ENCODE peak calls at places on chromosomes 4 and X, in four cellular contexts. One of them, this sample, is unnamed.

GRCh38 chr4:99800332-99801004 is 16.2 kb upstream of the DAPP1 start:
- ATAC-seq in A549: no peak
- ATAC-seq in HepG2: no peak
- ATAC-seq in upper lobe of left lung: no peak
- ATAC-seq in this sample: no peak

GRCh38 chr4:54230479-54231418 is 1.7 kb downstream of the PDGFRA start:
- ATAC-seq in HepG2: no peak
- ATAC-seq in upper lobe of left lung: peak; percentile 8
- ATAC-seq in A549: no peak
- ATAC-seq in this sample: peak; percentile 3

GRCh38 chrX:153434801-153435200 is 11.1 kb downstream of the TREX2 start:
- ATAC-seq in upper lobe of left lung: no peak
- ATAC-seq in HepG2: no peak
- ATAC-seq in A549: no peak
- ATAC-seq in this sample: no peak

GRCh38 chrX:38583185-38583584 is 21.8 kb downstream of the TSPAN7 start:
- ATAC-seq in A549: no peak
- ATAC-seq in upper lobe of left lung: no peak
- ATAC-seq in HepG2: no peak
- ATAC-seq in this sample: no peak

GRCh38 chr4:128639586-128640270 is 169.8 kb upstream of the JADE1 start:
- ATAC-seq in A549: no peak
- ATAC-seq in HepG2: no peak
- ATAC-seq in upper lobe of left lung: no peak
- ATAC-seq in this sample: peak; percentile 16

GRCh38 chr4:48635310-48635709 is 144.8 kb downstream of the FRYL start:
- ATAC-seq in upper lobe of left lung: no peak
- ATAC-seq in HepG2: no peak
- ATAC-seq in A549: no peak
- ATAC-seq in this sample: no peak

GRCh38 chr4:139655116-139655515 is 10.5 kb upstream of the MGST2 start:
- ATAC-seq in HepG2: peak; percentile 61
- ATAC-seq in upper lobe of left lung: no peak
- ATAC-seq in A549: peak; percentile 41
- ATAC-seq in this sample: peak; percentile 56

GRCh38 chrX:9438950-9439494 is 25.8 kb upstream of the TBL1X start:
- ATAC-seq in A549: no peak
- ATAC-seq in upper lobe of left lung: no peak
- ATAC-seq in HepG2: no peak
- ATAC-seq in this sample: no peak

GRCh38 chrX:99722094-99722493 is 688.0 kb downstream of the PCDH19 start:
- ATAC-seq in HepG2: no peak
- ATAC-seq in upper lobe of left lung: no peak
- ATAC-seq in A549: no peak
- ATAC-seq in this sample: no peak

GRCh38 chr4:53005808-53006207 is 143.7 kb downstream of the RASL11B start:
- ATAC-seq in A549: no peak
- ATAC-seq in upper lobe of left lung: peak; percentile 50
- ATAC-seq in HepG2: peak; percentile 59
- ATAC-seq in this sample: no peak

GRCh38 chrX:66043584-66043983 is 3.7 kb upstream of the VSIG4 start:
- ATAC-seq in upper lobe of left lung: no peak
- ATAC-seq in A549: no peak
- ATAC-seq in HepG2: no peak
- ATAC-seq in this sample: no peak

GRCh38 chrX:120549483-120550452 is 11.0 kb downstream of the CUL4B start:
- ATAC-seq in A549: peak; percentile 100
- ATAC-seq in upper lobe of left lung: peak; percentile 75
- ATAC-seq in HepG2: peak; percentile 77
- ATAC-seq in this sample: no peak

GRCh38 chr4:152807294-152807829 is 27.6 kb downstream of the ARFIP1 start:
- ATAC-seq in A549: no peak
- ATAC-seq in HepG2: no peak
- ATAC-seq in upper lobe of left lung: no peak
- ATAC-seq in this sample: no peak

GRCh38 chr4:47071863-47072441 is 40.6 kb downstream of the GABRB1 start:
- ATAC-seq in upper lobe of left lung: no peak
- ATAC-seq in A549: no peak
- ATAC-seq in HepG2: no peak
- ATAC-seq in this sample: no peak

GRCh38 chrX:48681539-48682183 is 1.9 kb upstream of the WAS start:
- ATAC-seq in A549: no peak
- ATAC-seq in HepG2: no peak
- ATAC-seq in upper lobe of left lung: no peak
- ATAC-seq in this sample: no peak

GRCh38 chr4:54659213-54660144 is 1.7 kb downstream of the KIT start:
- ATAC-seq in HepG2: no peak
- ATAC-seq in upper lobe of left lung: no peak
- ATAC-seq in A549: no peak
- ATAC-seq in this sample: no peak

GRCh38 chrX:78652971-78653822 is 5.9 kb downstream of the RTL3 start:
- ATAC-seq in HepG2: peak; percentile 97
- ATAC-seq in A549: peak; percentile 81
- ATAC-seq in upper lobe of left lung: peak; percentile 65
- ATAC-seq in this sample: peak; percentile 67

GRCh38 chrX:50910685-50911176 is at the start of gene BMP15:
- ATAC-seq in upper lobe of left lung: no peak
- ATAC-seq in HepG2: no peak
- ATAC-seq in A549: no peak
- ATAC-seq in this sample: no peak

GRCh38 chr4:81747242-81747930 is 275.7 kb upstream of the RASGEF1B start:
- ATAC-seq in A549: no peak
- ATAC-seq in upper lobe of left lung: peak; percentile 86
- ATAC-seq in HepG2: no peak
- ATAC-seq in this sample: peak; percentile 41

GRCh38 chr4:40619600-40619999 is 10.1 kb downstream of the RBM47 start:
- ATAC-seq in HepG2: no peak
- ATAC-seq in upper lobe of left lung: no peak
- ATAC-seq in A549: no peak
- ATAC-seq in this sample: no peak

GRCh38 chr4:80180743-80181142 is 16.6 kb upstream of the PRDM8 start:
- ATAC-seq in upper lobe of left lung: no peak
- ATAC-seq in A549: no peak
- ATAC-seq in HepG2: no peak
- ATAC-seq in this sample: no peak

GRCh38 chr4:78797777-78798284 is 21.7 kb downstream of the BMP2K start:
- ATAC-seq in upper lobe of left lung: no peak
- ATAC-seq in A549: no peak
- ATAC-seq in HepG2: no peak
- ATAC-seq in this sample: no peak

GRCh38 chrX:119292445-119292844 is 56.4 kb downstream of the PGRMC1 start:
- ATAC-seq in A549: peak; percentile 54
- ATAC-seq in HepG2: no peak
- ATAC-seq in upper lobe of left lung: no peak
- ATAC-seq in this sample: no peak
- TF ChIP-seq CTCF in A549: peak; percentile 10
- TF ChIP-seq CTCF in HepG2: peak; percentile 16
- TF ChIP-seq CTCF in upper lobe of left lung: no peak
- TF ChIP-seq CTCF in this sample: no peak

GRCh38 chrX:1248381-1249061 is 20.1 kb upstream of the CSF2RA start:
- ATAC-seq in A549: no peak
- ATAC-seq in upper lobe of left lung: peak; percentile 36
- ATAC-seq in HepG2: peak; percentile 26
- ATAC-seq in this sample: no peak
- H3K4me3 ChIP-seq in A549: no peak overlapping the region
- H3K4me3 ChIP-seq in upper lobe of left lung: no peak overlapping the region
- H3K4me3 ChIP-seq in HepG2: no peak overlapping the region
- H3K4me3 ChIP-seq in this sample: peak overlapping the region; percentile 25

GRCh38 chr4:141153751-141154510 is 20.7 kb upstream of the RNF150 start:
- ATAC-seq in HepG2: no peak
- ATAC-seq in upper lobe of left lung: no peak
- ATAC-seq in A549: no peak
- ATAC-seq in this sample: no peak
- TF ChIP-seq EP300 in HepG2: no peak
- TF ChIP-seq EP300 in upper lobe of left lung: no peak
- TF ChIP-seq EP300 in A549: no peak
- TF ChIP-seq EP300 in this sample: no peak

GRCh38 chrX:25013593-25014365 is 2.0 kb downstream of the ARX start:
- ATAC-seq in HepG2: no peak
- ATAC-seq in A549: peak; percentile 60
- ATAC-seq in upper lobe of left lung: no peak
- ATAC-seq in this sample: no peak

GRCh38 chrX:25012793-25013592 is 2.8 kb downstream of the ARX start:
- ATAC-seq in A549: peak; percentile 81
- ATAC-seq in upper lobe of left lung: peak; percentile 34
- ATAC-seq in HepG2: peak; percentile 16
- ATAC-seq in this sample: no peak

GRCh38 chrX:25016361-25016671 is 551 bp upstream of the ARX start:
- ATAC-seq in HepG2: no peak
- ATAC-seq in upper lobe of left lung: no peak
- ATAC-seq in A549: no peak
- ATAC-seq in this sample: no peak

GRCh38 chrX:25015486-25016360 is at the start of gene ARX:
- ATAC-seq in A549: no peak
- ATAC-seq in upper lobe of left lung: peak; percentile 83
- ATAC-seq in HepG2: peak; percentile 91
- ATAC-seq in this sample: no peak

GRCh38 chrX:25014366-25014838 is 1.4 kb downstream of the ARX start:
- ATAC-seq in upper lobe of left lung: no peak
- ATAC-seq in A549: no peak
- ATAC-seq in HepG2: no peak
- ATAC-seq in this sample: no peak
- TF ChIP-seq CTCF in upper lobe of left lung: no peak
- TF ChIP-seq CTCF in A549: no peak
- TF ChIP-seq CTCF in HepG2: no peak
- TF ChIP-seq CTCF in this sample: no peak

GRCh38 chr4:117001077-117001476 is 84.3 kb downstream of the TRAM1L1 start:
- ATAC-seq in HepG2: no peak
- ATAC-seq in A549: no peak
- ATAC-seq in upper lobe of left lung: no peak
- ATAC-seq in this sample: no peak
- H3K4me3 ChIP-seq in HepG2: no peak overlapping the region
- H3K4me3 ChIP-seq in A549: no peak overlapping the region
- H3K4me3 ChIP-seq in upper lobe of left lung: no peak overlapping the region
- H3K4me3 ChIP-seq in this sample: no peak overlapping the region

DNA sequence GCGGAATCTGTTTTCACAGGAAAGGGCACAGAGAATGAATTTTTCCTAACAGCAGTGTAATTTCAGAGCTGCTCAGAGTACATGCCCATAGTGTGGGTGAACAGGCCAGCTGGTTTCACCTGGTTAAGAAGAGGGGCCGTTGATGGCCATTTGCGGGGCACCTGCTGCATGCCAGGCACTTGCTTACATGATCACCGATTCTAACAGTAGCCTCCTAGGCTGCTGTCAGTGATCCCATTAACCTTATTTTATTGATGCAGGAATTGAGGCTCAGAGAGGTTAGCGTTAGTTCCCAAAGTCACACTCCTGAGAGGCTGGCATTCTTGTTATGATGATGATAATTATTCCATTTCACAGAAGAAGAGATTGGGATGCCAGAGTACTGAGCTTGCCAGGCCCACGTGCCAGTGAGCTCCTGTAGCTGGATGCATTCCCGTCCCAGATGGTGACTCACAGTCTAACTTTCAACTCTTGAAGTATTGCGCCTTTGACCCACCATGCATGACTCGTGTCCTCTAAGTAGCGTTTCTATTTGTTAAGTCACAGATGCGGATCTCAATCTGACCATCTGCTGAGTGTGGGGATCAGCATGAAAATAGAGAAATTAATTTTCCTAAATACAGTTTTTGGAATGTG is 76.5 kb downstream of the PSAPL1 start:
- ATAC-seq in A549: peak; percentile 94
- ATAC-seq in upper lobe of left lung: peak; percentile 59
- ATAC-seq in HepG2: no peak
- ATAC-seq in this sample: peak; percentile 88
- TF ChIP-seq EP300 in A549: no peak
- TF ChIP-seq EP300 in upper lobe of left lung: peak; percentile 10
- TF ChIP-seq EP300 in HepG2: no peak
- TF ChIP-seq EP300 in this sample: no peak

DNA sequence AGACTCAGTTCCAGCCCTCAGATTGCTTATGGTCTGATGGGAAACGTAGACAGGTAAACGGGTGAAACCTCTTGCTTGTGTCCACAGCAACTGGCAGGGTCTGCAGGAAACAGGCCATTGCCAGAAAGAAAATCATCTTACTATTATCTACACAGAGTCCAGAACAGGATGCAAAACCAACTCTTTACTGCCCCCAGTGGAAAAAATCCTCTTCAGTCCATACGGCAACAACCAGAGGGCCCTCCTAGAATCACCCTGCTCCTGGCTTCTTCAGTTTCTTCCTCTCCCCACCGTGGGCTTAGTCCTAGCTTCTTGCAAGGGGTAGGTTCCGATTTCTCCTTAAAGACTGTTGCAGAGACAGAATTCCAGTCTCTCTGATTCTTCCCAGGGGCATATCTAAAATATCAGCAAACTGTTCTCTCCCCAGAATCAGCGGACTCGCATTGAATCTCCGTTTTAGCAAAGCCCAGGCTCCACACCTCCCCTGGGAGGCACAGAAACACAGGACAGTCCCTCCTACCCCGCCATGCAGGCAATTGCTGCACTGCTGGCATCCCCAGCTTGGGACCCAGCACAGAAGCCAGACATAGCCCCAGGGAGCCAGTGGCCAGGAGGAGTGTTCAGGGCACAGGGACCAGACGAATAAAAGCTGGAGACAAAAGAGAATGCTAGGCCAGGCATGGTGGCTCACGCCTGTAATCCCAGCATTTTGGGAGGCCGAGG is 41.0 kb upstream of the SH3RF1 start:
- ATAC-seq in HepG2: peak; percentile 96
- ATAC-seq in upper lobe of left lung: peak; percentile 80
- ATAC-seq in A549: peak; percentile 84
- ATAC-seq in this sample: peak; percentile 57
- TF ChIP-seq CTCF in HepG2: peak; percentile 71
- TF ChIP-seq CTCF in upper lobe of left lung: peak; percentile 51
- TF ChIP-seq CTCF in A549: peak; percentile 42
- TF ChIP-seq CTCF in this sample: no peak

GRCh38 chr4:118985170-118986000 is 96.7 kb downstream of the SYNPO2 start:
- ATAC-seq in upper lobe of left lung: no peak
- ATAC-seq in A549: no peak
- ATAC-seq in HepG2: no peak
- ATAC-seq in this sample: no peak

GRCh38 chr4:118981171-118981838 is 92.7 kb downstream of the SYNPO2 start:
- ATAC-seq in upper lobe of left lung: no peak
- ATAC-seq in A549: no peak
- ATAC-seq in HepG2: peak; percentile 37
- ATAC-seq in this sample: peak; percentile 29

GRCh38 chr4:118983293-118983692 is 94.6 kb downstream of the SYNPO2 start:
- ATAC-seq in HepG2: no peak
- ATAC-seq in upper lobe of left lung: no peak
- ATAC-seq in A549: no peak
- ATAC-seq in this sample: no peak

GRCh38 chr4:118979712-118980111 is 91.1 kb downstream of the SYNPO2 start:
- ATAC-seq in upper lobe of left lung: no peak
- ATAC-seq in A549: no peak
- ATAC-seq in HepG2: no peak
- ATAC-seq in this sample: no peak

DNA sequence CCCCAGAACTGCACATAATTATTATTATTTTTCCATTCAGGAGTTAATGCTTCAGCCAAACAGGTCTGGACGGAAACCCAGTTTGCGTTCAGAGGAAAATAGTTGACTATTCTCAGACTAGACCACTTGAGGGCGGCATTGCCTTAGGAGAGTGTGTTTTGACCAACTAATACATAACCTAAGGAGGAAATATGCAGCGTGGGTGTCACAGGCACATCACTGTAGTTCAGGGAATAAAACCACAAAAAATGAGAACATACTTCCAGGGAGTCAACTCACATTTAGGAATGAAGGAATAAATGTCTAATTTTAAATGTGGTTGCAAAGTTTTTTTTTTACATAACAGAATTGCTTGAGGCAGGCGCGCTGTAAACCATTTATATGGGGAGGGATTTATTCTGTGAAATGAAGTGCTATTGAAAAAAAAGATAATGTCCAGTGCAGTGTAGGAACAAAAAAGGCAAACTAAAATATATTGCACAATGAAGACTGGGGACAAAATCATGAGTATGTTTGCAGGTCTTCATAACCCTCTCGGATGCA is 93.3 kb downstream of the SYNPO2 start:
- ATAC-seq in HepG2: peak; percentile 94
- ATAC-seq in upper lobe of left lung: peak; percentile 96
- ATAC-seq in A549: peak; percentile 91
- ATAC-seq in this sample: peak; percentile 79
- H3K4me3 ChIP-seq in HepG2: no peak overlapping the region
- H3K4me3 ChIP-seq in upper lobe of left lung: no peak overlapping the region
- H3K4me3 ChIP-seq in A549: no peak overlapping the region
- H3K4me3 ChIP-seq in this sample: peak overlapping the region; percentile 15